ENCODE peak calls at places on chromosomes 6 and 20, in eight cellular contexts. Y, L, N, D, B, H, U and P are unnamed samples.

GRCh38 chr6:124495316-124496176 is 466.7 kb upstream of the RNF217 start:
- DNase-seq in Y (no peak), B (peak; percentile 70), D (no peak), L (no peak), U (no peak), H (no peak), N (no peak), P (no peak)

GRCh38 chr6:56595490-56596122 is 47.1 kb downstream of the DST start:
- DNase-seq in B (peak; percentile 73), D (peak; percentile 7), L (no peak), N (no peak), Y (peak; percentile 50), H (peak; percentile 29), U (peak; percentile 26), P (peak; percentile 54)

GRCh38 chr20:40897177-40897700 is 131.4 kb upstream of the TOP1 start:
- DNase-seq in B (no peak), D (no peak), H (peak; percentile 16), Y (no peak), N (no peak), U (no peak), L (no peak), P (no peak)

GRCh38 chr6:169539176-169539897 is 162.5 kb downstream of the WDR27 start:
- DNase-seq in H (peak; percentile 70), L (no peak), D (no peak), N (no peak), U (no peak), Y (no peak), B (no peak), P (no peak)

GRCh38 chr6:110173506-110174132 is 5.9 kb downstream of the WASF1 start:
- DNase-seq in L (no peak), B (peak; percentile 15), N (no peak), D (no peak), H (no peak), U (no peak), Y (no peak), P (no peak)

GRCh38 chr20:672975-673604 is 2.5 kb downstream of the SCRT2 start:
- DNase-seq in L (no peak), U (no peak), D (no peak), B (no peak), Y (no peak), H (no peak), N (no peak), P (no peak)

GRCh38 chr6:170124836-170125235 is 166.0 kb downstream of the DLL1 start:
- DNase-seq in H (no peak), N (no peak), Y (no peak), B (no peak), L (no peak), U (no peak), D (no peak), P (no peak)

GRCh38 chr6:159157431-159157830 is 11.8 kb upstream of the FNDC1 start:
- DNase-seq in U (no peak), H (no peak), L (no peak), D (no peak), N (no peak), B (no peak), Y (no peak), P (no peak)

GRCh38 chr6:121055572-121056163 is 278.6 kb downstream of the TBC1D32 start:
- DNase-seq in Y (peak; percentile 40), U (no peak), L (no peak), N (no peak), H (peak; percentile 45), D (no peak), B (peak; percentile 76), P (peak; percentile 25)

GRCh38 chr20:17674722-17675518 is 7.1 kb downstream of the RRBP1 start:
- DNase-seq in H (peak; percentile 53), Y (no peak), U (no peak), D (no peak), B (no peak), N (no peak), L (no peak), P (no peak)

GRCh38 chr20:54043044-54043967 is 27.1 kb downstream of the BCAS1 start:
- DNase-seq in N (no peak), D (no peak), Y (no peak), H (no peak), U (no peak), B (no peak), L (no peak), P (peak; percentile 11)

GRCh38 chr6:122207061-122207460 is 192.4 kb upstream of the HSF2 start:
- DNase-seq in N (no peak), B (no peak), D (no peak), H (no peak), U (no peak), L (no peak), Y (no peak), P (no peak)

GRCh38 chr6:75204959-75205775 is 686 bp downstream of the COL12A1 start:
- DNase-seq in D (no peak), H (peak; percentile 87), B (peak; percentile 91), Y (no peak), L (no peak), N (no peak), U (no peak), P (peak; percentile 80)

GRCh38 chr6:163565140-163565539 is 150.6 kb downstream of the QKI start:
- DNase-seq in Y (peak; percentile 21), H (peak; percentile 37), U (no peak), B (no peak), D (no peak), N (no peak), L (no peak), P (no peak)

GRCh38 chr6:142735182-142735581 is 209.8 kb downstream of the HIVEP2 start:
- DNase-seq in H (no peak), U (no peak), Y (peak; percentile 39), N (no peak), B (no peak), L (no peak), D (no peak), P (no peak)

GRCh38 chr6:158538741-158539140 is 21.1 kb upstream of the TMEM181 start:
- DNase-seq in H (no peak), L (no peak), D (no peak), B (no peak), U (no peak), Y (no peak), N (no peak), P (no peak)

GRCh38 chr6:44074383-44075136 is 52.7 kb downstream of the MRPL14 start:
- DNase-seq in U (no peak), B (peak; percentile 89), D (peak; percentile 54), L (no peak), H (peak; percentile 69), N (peak; percentile 60), Y (no peak), P (peak; percentile 91)

GRCh38 chr20:53785320-53785719 is 191.7 kb upstream of the ZNF217 start:
- DNase-seq in D (no peak), N (no peak), U (no peak), Y (no peak), H (no peak), B (no peak), L (no peak), P (no peak)

GRCh38 chr20:37327748-37328147 is 18.2 kb upstream of the SRC start:
- DNase-seq in Y (no peak), D (no peak), N (no peak), U (no peak), L (no peak), B (peak; percentile 76), H (no peak), P (no peak)

GRCh38 chr6:131729550-131729949 is 18.7 kb upstream of the CTAGE9 start:
- DNase-seq in L (no peak), U (no peak), B (no peak), N (no peak), D (no peak), Y (no peak), H (no peak), P (no peak)

GRCh38 chr6:29941006-29941405 is 1.3 kb upstream of the HLA-A start:
- DNase-seq in N (no peak), D (no peak), U (no peak), B (no peak), Y (no peak), L (no peak), H (no peak), P (no peak)

GRCh38 chr6:5036309-5036708 is 32.5 kb upstream of the RPP40 start:
- DNase-seq in N (no peak), U (no peak), H (peak; percentile 65), Y (peak; percentile 47), B (peak; percentile 67), D (no peak), L (no peak), P (peak; percentile 63)

GRCh38 chr20:8094845-8095244 is 37.2 kb upstream of the PLCB1 start:
- DNase-seq in Y (no peak), H (peak; percentile 82), N (no peak), L (no peak), U (no peak), D (no peak), B (no peak), P (no peak)

GRCh38 chr6:119311514-119312142 is 37.9 kb downstream of the MAN1A1 start:
- DNase-seq in N (no peak), U (no peak), H (no peak), L (no peak), B (no peak), Y (no peak), D (no peak), P (no peak)

GRCh38 chr6:77763124-77763523 is 110.3 kb downstream of the MEI4 start:
- DNase-seq in L (no peak), Y (no peak), N (no peak), D (no peak), H (no peak), B (no peak), U (no peak), P (no peak)